ENCODE peak calls at places on chromosomes 6 and 20, in seven cellular contexts. G is AG09319; U is BE2C; L is IMR-90; A is CD4-positive, alpha-beta T cell; I is lower lobe of right lung; T is CD8-positive, alpha-beta T cell. O is an unnamed sample.
A peak's percentile ranks its signal among the peaks of the same experiment; 100 is the strongest.

GRCh38 chr6:111030008-111031006 is 48.5 kb downstream of the RPF2 start:
- DNase-seq in G (no peak), U (peak; percentile 46), L (no peak), A (no peak), I (peak; percentile 50), T (no peak), O (no peak)

GRCh38 chr6:98593676-98594075 is 240.7 kb upstream of the POU3F2 start:
- DNase-seq in G (no peak), U (no peak), L (no peak), A (no peak), I (no peak), T (no peak), O (no peak)

GRCh38 chr6:43895656-43896055 is 125.6 kb downstream of the VEGFA start:
- DNase-seq in G (no peak), U (no peak), L (no peak), A (no peak), I (no peak), T (no peak), O (no peak)

GRCh38 chr20:56716806-56717205 is 87.7 kb downstream of the TFAP2C start:
- DNase-seq in G (no peak), U (no peak), L (no peak), A (no peak), I (no peak), T (no peak), O (no peak)

GRCh38 chr6:139580592-139581484 is 206.4 kb upstream of the CITED2 start:
- DNase-seq in G (no peak), U (no peak), L (no peak), A (no peak), I (no peak), T (no peak), O (no peak)

GRCh38 chr6:170178561-170179477 is 112.1 kb downstream of the DLL1 start:
- DNase-seq in G (peak; percentile 77), U (no peak), L (peak; percentile 21), A (no peak), I (peak; percentile 59), T (no peak), O (peak; percentile 14)

GRCh38 chr6:146135167-146135566 is 106.3 kb downstream of the GRM1 start:
- DNase-seq in G (no peak), U (no peak), L (no peak), A (no peak), I (no peak), T (no peak), O (no peak)

GRCh38 chr20:49894073-49894470 is 21.3 kb downstream of the SPATA2 start:
- DNase-seq in G (no peak), U (no peak), L (no peak), A (no peak), I (no peak), T (no peak), O (no peak)

GRCh38 chr20:5056801-5057599 is 55.7 kb upstream of the SLC23A2 start:
- DNase-seq in G (no peak), U (no peak), L (peak; percentile 46), A (peak; percentile 54), I (peak; percentile 73), T (peak; percentile 80), O (peak; percentile 67)

GRCh38 chr20:444862-445426 is 17.4 kb downstream of the TBC1D20 start:
- DNase-seq in G (no peak), U (no peak), L (peak; percentile 60), A (no peak), I (no peak), T (no peak), O (no peak)

DNA sequence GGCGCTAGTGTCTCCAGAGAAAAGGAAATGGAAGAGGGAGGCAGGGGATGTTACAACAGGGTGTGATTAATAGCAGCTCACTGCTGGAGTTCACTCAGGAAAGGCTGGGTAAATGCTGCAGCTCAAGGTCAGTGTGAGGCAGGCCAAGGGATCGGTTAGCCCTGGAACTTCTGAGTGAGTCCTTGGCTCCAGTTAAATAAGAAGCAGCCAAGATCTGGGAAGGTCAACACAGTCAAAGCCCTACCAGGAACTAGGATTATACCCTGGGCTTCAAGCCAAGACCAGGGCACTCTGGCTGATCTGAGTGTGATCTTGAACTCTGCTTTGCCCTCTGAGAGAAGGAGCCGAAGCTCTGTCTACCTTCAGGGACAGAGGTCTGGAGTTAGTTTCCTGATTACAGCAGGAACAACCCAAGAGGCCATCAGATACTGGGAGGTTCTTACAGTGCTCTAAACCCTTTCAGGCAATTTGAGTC is 44.3 kb downstream of the TPD52L1 start:
- DNase-seq in G (peak; percentile 56), U (peak; percentile 33), L (peak; percentile 31), A (no peak), I (peak; percentile 62), T (no peak), O (no peak)
- TF ChIP-seq CTCF in G (no peak), U (no peak), L (no peak), A (no peak), I (no peak), T (no peak), O (no peak)

DNA sequence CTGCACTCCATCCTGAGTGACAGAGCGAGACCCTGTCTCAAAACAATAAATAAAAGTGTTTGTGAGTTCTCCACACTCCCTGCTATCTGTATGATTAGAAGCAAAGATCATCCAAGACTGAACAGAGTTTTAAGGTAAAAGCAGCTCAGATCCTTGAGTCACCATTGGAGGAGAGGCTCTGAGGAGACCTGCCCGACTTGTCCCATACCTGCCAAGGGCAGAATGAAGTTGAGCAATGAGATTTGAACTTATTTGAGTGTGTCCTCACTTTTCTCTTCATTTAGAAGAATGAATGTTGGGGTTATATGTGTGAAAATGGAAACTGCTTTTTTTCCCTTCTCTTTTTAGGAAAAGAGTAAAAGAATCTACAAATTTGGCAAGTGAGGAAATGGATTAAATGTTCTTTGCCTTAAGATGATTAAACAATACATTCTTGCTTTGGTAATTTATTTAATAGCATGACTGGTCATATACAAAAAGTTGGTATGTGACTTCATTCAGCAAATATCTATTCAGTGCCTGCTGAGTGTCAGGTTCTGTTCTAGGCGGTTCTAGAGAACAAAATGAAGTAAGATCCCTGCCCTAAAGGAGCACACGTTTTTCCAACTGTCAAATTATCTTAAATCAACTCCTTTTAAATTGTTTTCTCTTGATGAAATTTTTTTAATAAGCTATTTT is 195.7 kb downstream of the ALDH8A1 start:
- DNase-seq in G (no peak), U (no peak), L (peak; percentile 11), A (no peak), I (no peak), T (no peak), O (no peak)
- TF ChIP-seq CTCF in G (no peak), U (no peak), L (no peak), A (no peak), I (no peak), T (no peak), O (no peak)

DNA sequence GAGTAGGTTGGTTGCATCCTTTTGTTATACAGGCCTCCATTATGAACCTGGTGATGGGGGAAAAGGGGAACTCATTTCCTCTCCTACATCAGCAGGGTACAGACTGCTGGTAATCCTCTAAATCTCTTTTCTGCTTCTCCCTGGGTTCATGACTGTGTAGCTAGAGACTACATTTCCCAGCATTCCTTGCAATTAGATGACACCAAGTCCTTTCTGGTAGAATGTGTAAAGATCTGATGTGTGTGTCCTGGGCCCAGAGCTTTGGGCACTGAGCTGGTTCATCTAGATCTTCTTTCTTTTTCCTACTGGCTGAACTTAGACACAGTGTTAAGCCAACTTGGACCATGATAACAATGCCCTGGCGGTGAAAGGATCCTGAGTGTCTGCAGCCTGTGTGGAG is 104.7 kb upstream of the IFNGR1 start:
- DNase-seq in G (no peak), U (no peak), L (no peak), A (no peak), I (no peak), T (no peak), O (no peak)
- TF ChIP-seq CTCF in G (no peak), U (no peak), L (no peak), A (no peak), I (no peak), T (no peak), O (no peak)

DNA sequence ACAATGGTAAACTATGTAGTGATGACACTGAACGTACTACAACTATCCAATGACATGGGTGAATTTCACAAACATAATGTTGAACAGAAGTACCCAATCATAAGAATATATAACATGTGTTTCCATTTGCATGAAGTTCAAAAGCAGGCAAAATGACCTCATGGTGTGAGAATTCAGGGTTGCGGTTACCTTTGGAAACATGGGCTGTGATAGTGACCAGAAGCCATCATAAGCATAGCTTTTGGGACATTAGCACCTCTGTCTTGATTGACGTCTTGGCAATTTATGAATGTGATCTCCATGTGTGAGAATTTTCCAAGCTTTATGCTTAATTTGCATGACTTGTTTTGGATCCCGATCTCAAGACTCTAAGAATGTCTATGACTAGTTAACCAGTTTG is 500.1 kb upstream of the JAG1 start:
- DNase-seq in G (no peak), U (no peak), L (no peak), A (no peak), I (no peak), T (no peak), O (no peak)
- TF ChIP-seq CTCF in G (no peak), U (no peak), L (no peak), A (no peak), I (no peak), T (no peak), O (no peak)

GRCh38 chr20:19785173-19785799 is 27.2 kb downstream of the RIN2 start:
- DNase-seq in G (no peak), U (no peak), L (peak; percentile 68), A (no peak), I (no peak), T (no peak), O (no peak)
- TF ChIP-seq CTCF in G (no peak), U (no peak), L (no peak), A (no peak), I (no peak), T (peak; percentile 20), O (peak; percentile 1)

O was measured in natural killer cell.